ENCODE peak calls at places on chromosome 19, in seven cellular contexts. One of them, this sample, is unnamed.

GRCh38 chr19:33823341-33823740 is 26.7 kb downstream of the KCTD15 start:
- DNase-seq in PC-3: no peak
- DNase-seq in neural progenitor cell: no peak
- DNase-seq in fibroblast of lung: no peak
- DNase-seq in cardiac fibroblast: no peak
- DNase-seq in stomach: no peak
- DNase-seq in sigmoid colon: no peak
- DNase-seq in this sample: no peak

GRCh38 chr19:45152504-45153338 is 8.1 kb downstream of the NKPD1 start:
- DNase-seq in fibroblast of lung: peak; percentile 50
- DNase-seq in stomach: peak; percentile 58
- DNase-seq in PC-3: no peak
- DNase-seq in neural progenitor cell: peak; percentile 85
- DNase-seq in cardiac fibroblast: peak; percentile 54
- DNase-seq in sigmoid colon: no peak
- DNase-seq in this sample: no peak

GRCh38 chr19:57302020-57302465 is 18.2 kb upstream of the ZNF543 start:
- DNase-seq in cardiac fibroblast: peak; percentile 99
- DNase-seq in fibroblast of lung: peak; percentile 97
- DNase-seq in sigmoid colon: no peak
- DNase-seq in stomach: no peak
- DNase-seq in PC-3: peak; percentile 94
- DNase-seq in neural progenitor cell: no peak
- DNase-seq in this sample: no peak

GRCh38 chr19:51305479-51305878 is 6.0 kb upstream of the IGLON5 start:
- DNase-seq in sigmoid colon: no peak
- DNase-seq in PC-3: no peak
- DNase-seq in stomach: no peak
- DNase-seq in neural progenitor cell: no peak
- DNase-seq in cardiac fibroblast: no peak
- DNase-seq in fibroblast of lung: no peak
- DNase-seq in this sample: no peak

GRCh38 chr19:58372311-58373133 is 8.3 kb downstream of the ZNF837 start:
- DNase-seq in fibroblast of lung: no peak
- DNase-seq in sigmoid colon: no peak
- DNase-seq in PC-3: peak; percentile 35
- DNase-seq in stomach: no peak
- DNase-seq in cardiac fibroblast: no peak
- DNase-seq in neural progenitor cell: no peak
- DNase-seq in this sample: no peak

GRCh38 chr19:12967907-12968306 is 1.5 kb upstream of the DAND5 start:
- DNase-seq in sigmoid colon: no peak
- DNase-seq in stomach: no peak
- DNase-seq in cardiac fibroblast: peak; percentile 61
- DNase-seq in PC-3: peak; percentile 50
- DNase-seq in fibroblast of lung: no peak
- DNase-seq in neural progenitor cell: no peak
- DNase-seq in this sample: no peak

GRCh38 chr19:17550076-17550667 is 5.3 kb upstream of the COLGALT1 start:
- DNase-seq in cardiac fibroblast: no peak
- DNase-seq in stomach: no peak
- DNase-seq in neural progenitor cell: no peak
- DNase-seq in fibroblast of lung: no peak
- DNase-seq in sigmoid colon: no peak
- DNase-seq in PC-3: no peak
- DNase-seq in this sample: no peak

GRCh38 chr19:49348305-49349188 is 13.3 kb downstream of the CD37 start:
- DNase-seq in sigmoid colon: no peak
- DNase-seq in stomach: no peak
- DNase-seq in PC-3: no peak
- DNase-seq in fibroblast of lung: no peak
- DNase-seq in cardiac fibroblast: no peak
- DNase-seq in neural progenitor cell: no peak
- DNase-seq in this sample: no peak

GRCh38 chr19:18401580-18402112 is 4.2 kb upstream of the LRRC25 start:
- DNase-seq in fibroblast of lung: peak; percentile 83
- DNase-seq in stomach: no peak
- DNase-seq in PC-3: peak; percentile 62
- DNase-seq in sigmoid colon: peak; percentile 84
- DNase-seq in neural progenitor cell: peak; percentile 57
- DNase-seq in cardiac fibroblast: peak; percentile 76
- DNase-seq in this sample: no peak

GRCh38 chr19:315811-316210 is 24.6 kb upstream of the PLPP2 start:
- DNase-seq in stomach: no peak
- DNase-seq in sigmoid colon: no peak
- DNase-seq in PC-3: no peak
- DNase-seq in fibroblast of lung: no peak
- DNase-seq in cardiac fibroblast: no peak
- DNase-seq in neural progenitor cell: no peak
- DNase-seq in this sample: no peak

GRCh38 chr19:18002347-18002850 is 5.6 kb upstream of the ARRDC2 start:
- DNase-seq in fibroblast of lung: no peak
- DNase-seq in cardiac fibroblast: no peak
- DNase-seq in sigmoid colon: no peak
- DNase-seq in stomach: no peak
- DNase-seq in neural progenitor cell: no peak
- DNase-seq in PC-3: no peak
- DNase-seq in this sample: no peak

GRCh38 chr19:5354403-5354802 is 13.8 kb upstream of the PTPRS start:
- DNase-seq in PC-3: peak; percentile 29
- DNase-seq in stomach: no peak
- DNase-seq in fibroblast of lung: no peak
- DNase-seq in neural progenitor cell: peak; percentile 39
- DNase-seq in cardiac fibroblast: peak; percentile 29
- DNase-seq in sigmoid colon: no peak
- DNase-seq in this sample: no peak

GRCh38 chr19:5356428-5356827 is 15.8 kb upstream of the PTPRS start:
- DNase-seq in stomach: no peak
- DNase-seq in PC-3: no peak
- DNase-seq in sigmoid colon: no peak
- DNase-seq in fibroblast of lung: no peak
- DNase-seq in cardiac fibroblast: no peak
- DNase-seq in neural progenitor cell: peak; percentile 31
- DNase-seq in this sample: no peak

GRCh38 chr19:5355076-5355475 is 14.5 kb upstream of the PTPRS start:
- DNase-seq in PC-3: peak; percentile 33
- DNase-seq in neural progenitor cell: no peak
- DNase-seq in cardiac fibroblast: no peak
- DNase-seq in stomach: no peak
- DNase-seq in fibroblast of lung: no peak
- DNase-seq in sigmoid colon: no peak
- DNase-seq in this sample: no peak

GRCh38 chr19:5356918-5357317 is 16.3 kb upstream of the PTPRS start:
- DNase-seq in sigmoid colon: no peak
- DNase-seq in neural progenitor cell: no peak
- DNase-seq in fibroblast of lung: no peak
- DNase-seq in cardiac fibroblast: no peak
- DNase-seq in stomach: no peak
- DNase-seq in PC-3: no peak
- DNase-seq in this sample: no peak

DNA sequence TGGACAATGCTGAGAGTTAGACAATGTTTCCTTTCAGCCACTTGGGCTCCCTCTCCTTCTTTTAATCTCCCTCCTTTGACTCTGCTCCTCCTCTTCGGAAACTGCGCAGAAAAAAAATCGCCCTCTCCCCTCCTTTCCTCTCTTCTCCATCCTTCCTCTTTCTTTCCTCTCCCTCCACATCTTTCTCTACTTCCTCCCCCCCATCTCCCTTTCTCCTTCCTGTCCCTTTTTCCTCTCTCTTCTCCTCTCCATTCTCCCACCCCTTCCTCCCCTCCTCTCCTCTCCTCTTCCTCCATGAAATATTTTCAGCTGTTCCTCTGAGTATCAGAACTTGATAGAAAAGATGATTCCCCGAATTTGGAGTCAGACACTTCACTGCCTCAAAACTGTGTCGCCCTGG is 15.1 kb upstream of the PTPRS start:
- DNase-seq in fibroblast of lung: no peak
- DNase-seq in neural progenitor cell: no peak
- DNase-seq in PC-3: no peak
- DNase-seq in stomach: no peak
- DNase-seq in cardiac fibroblast: no peak
- DNase-seq in sigmoid colon: no peak
- DNase-seq in this sample: no peak
- H3K4me3 ChIP-seq in fibroblast of lung: no peak overlapping the region
- H3K4me3 ChIP-seq in neural progenitor cell: no peak overlapping the region
- H3K4me3 ChIP-seq in PC-3: no peak overlapping the region
- H3K4me3 ChIP-seq in stomach: no peak overlapping the region
- H3K4me3 ChIP-seq in cardiac fibroblast: no peak overlapping the region
- H3K4me3 ChIP-seq in sigmoid colon: no peak overlapping the region
- H3K4me3 ChIP-seq in this sample: no peak overlapping the region

DNA sequence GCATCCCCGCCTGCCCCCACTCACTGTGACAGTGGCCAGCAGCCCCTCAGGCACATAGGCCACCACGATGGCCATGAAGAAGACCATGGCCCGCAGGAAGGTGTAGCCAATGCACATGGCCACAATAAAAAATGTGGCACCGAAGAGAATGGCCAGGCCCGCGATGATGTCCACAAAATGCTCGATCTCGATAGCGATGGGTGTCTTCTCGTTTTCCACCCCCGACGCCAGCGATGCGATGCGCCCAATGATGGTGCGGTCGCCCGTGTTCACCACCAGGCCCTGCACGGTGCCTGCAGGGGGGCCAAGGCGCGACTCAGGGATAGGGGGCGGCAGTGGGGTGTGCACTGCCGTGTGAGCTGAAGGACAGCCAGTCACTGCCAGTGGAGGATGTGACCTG is 3.7 kb downstream of the ATP4A start:
- DNase-seq in neural progenitor cell: no peak
- DNase-seq in PC-3: no peak
- DNase-seq in stomach: no peak
- DNase-seq in fibroblast of lung: no peak
- DNase-seq in cardiac fibroblast: no peak
- DNase-seq in sigmoid colon: no peak
- DNase-seq in this sample: no peak
- H3K4me3 ChIP-seq in neural progenitor cell: no peak overlapping the region
- H3K4me3 ChIP-seq in PC-3: no peak overlapping the region
- H3K4me3 ChIP-seq in stomach: no peak overlapping the region
- H3K4me3 ChIP-seq in fibroblast of lung: no peak overlapping the region
- H3K4me3 ChIP-seq in cardiac fibroblast: no peak overlapping the region
- H3K4me3 ChIP-seq in sigmoid colon: no peak overlapping the region
- H3K4me3 ChIP-seq in this sample: no peak overlapping the region

GRCh38 chr19:14371321-14371821 is 9.9 kb upstream of the ADGRE5 start:
- DNase-seq in sigmoid colon: no peak
- DNase-seq in cardiac fibroblast: no peak
- DNase-seq in stomach: no peak
- DNase-seq in PC-3: no peak
- DNase-seq in fibroblast of lung: no peak
- DNase-seq in neural progenitor cell: no peak
- DNase-seq in this sample: no peak

GRCh38 chr19:14368011-14368513 is 13.2 kb upstream of the ADGRE5 start:
- DNase-seq in fibroblast of lung: no peak
- DNase-seq in stomach: no peak
- DNase-seq in PC-3: no peak
- DNase-seq in cardiac fibroblast: no peak
- DNase-seq in sigmoid colon: no peak
- DNase-seq in neural progenitor cell: no peak
- DNase-seq in this sample: no peak

GRCh38 chr19:14367016-14367415 is 14.2 kb upstream of the ADGRE5 start:
- DNase-seq in PC-3: no peak
- DNase-seq in neural progenitor cell: no peak
- DNase-seq in stomach: no peak
- DNase-seq in sigmoid colon: no peak
- DNase-seq in cardiac fibroblast: no peak
- DNase-seq in fibroblast of lung: no peak
- DNase-seq in this sample: no peak

GRCh38 chr19:14370169-14370998 is 10.9 kb upstream of the ADGRE5 start:
- DNase-seq in fibroblast of lung: no peak
- DNase-seq in PC-3: no peak
- DNase-seq in cardiac fibroblast: no peak
- DNase-seq in stomach: no peak
- DNase-seq in sigmoid colon: no peak
- DNase-seq in neural progenitor cell: no peak
- DNase-seq in this sample: no peak

DNA sequence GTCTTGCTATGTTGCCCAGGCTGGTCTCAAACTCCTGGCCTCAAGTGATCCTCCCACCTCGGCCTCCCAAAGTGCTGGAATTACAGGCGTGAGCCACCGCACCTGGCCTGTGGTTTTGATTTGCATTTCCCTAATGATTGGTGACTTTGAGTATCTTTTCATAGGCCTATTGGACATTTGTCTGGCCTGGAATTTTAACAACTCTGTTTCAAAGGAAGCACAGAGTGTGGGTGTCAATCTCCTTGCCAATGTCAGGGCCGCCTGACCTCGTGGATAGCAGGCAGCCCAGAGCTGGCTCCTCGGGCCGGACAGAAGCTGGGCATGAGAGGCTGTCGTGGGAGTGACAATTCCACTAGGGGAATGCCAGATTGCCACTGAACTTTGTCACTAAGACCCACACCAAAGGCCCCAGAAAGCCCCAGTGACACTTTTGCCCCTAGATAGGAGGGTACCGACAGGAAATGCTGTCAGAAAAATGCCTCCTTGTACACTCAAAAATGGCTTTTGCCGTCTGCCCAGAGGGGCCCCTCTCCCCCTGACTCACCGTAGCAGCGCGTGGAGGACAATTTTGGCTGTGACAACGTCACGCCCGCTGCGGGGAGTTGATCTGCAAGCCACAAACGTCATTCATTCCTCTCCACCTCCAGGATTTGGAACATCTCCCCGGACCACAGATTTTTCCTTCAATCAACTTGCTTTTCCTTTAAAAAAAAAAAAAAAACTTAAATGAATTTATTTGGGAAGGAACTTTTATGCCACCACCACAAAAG is 11.7 kb upstream of the ADGRE5 start:
- DNase-seq in PC-3: no peak
- DNase-seq in neural progenitor cell: no peak
- DNase-seq in fibroblast of lung: peak; percentile 41
- DNase-seq in stomach: no peak
- DNase-seq in sigmoid colon: no peak
- DNase-seq in cardiac fibroblast: peak; percentile 30
- DNase-seq in this sample: no peak
- H3K4me3 ChIP-seq in PC-3: no peak overlapping the region
- H3K4me3 ChIP-seq in neural progenitor cell: no peak overlapping the region
- H3K4me3 ChIP-seq in fibroblast of lung: no peak overlapping the region
- H3K4me3 ChIP-seq in stomach: no peak overlapping the region
- H3K4me3 ChIP-seq in sigmoid colon: no peak overlapping the region
- H3K4me3 ChIP-seq in cardiac fibroblast: no peak overlapping the region
- H3K4me3 ChIP-seq in this sample: no peak overlapping the region

DNA sequence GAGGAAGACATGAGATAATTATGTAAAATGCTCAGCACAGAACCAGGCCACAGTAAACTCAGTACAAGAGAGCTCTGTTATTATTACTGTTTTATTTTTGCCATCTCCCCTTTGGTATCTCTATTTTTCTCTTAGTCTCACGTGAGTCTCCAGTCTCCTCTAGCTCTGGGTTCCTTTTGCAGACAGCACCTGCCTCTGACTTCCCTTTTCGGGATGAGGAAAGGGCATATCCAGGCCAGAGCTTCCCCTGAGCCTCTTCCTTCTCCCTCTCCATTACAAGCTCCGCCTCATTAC is 6.1 kb upstream of the CNFN start:
- DNase-seq in stomach: no peak
- DNase-seq in cardiac fibroblast: no peak
- DNase-seq in PC-3: no peak
- DNase-seq in neural progenitor cell: no peak
- DNase-seq in fibroblast of lung: no peak
- DNase-seq in sigmoid colon: no peak
- DNase-seq in this sample: no peak
- H3K4me3 ChIP-seq in stomach: peak overlapping the region; percentile 51
- H3K4me3 ChIP-seq in cardiac fibroblast: no peak overlapping the region
- H3K4me3 ChIP-seq in PC-3: peak overlapping the region; percentile 81
- H3K4me3 ChIP-seq in neural progenitor cell: peak overlapping the region; percentile 74
- H3K4me3 ChIP-seq in fibroblast of lung: no peak overlapping the region
- H3K4me3 ChIP-seq in sigmoid colon: peak overlapping the region; percentile 50
- H3K4me3 ChIP-seq in this sample: peak overlapping the region; percentile 63